ENCODE peak calls at places on chromosomes 1 and 21, in eight cellular contexts. W is GM18507; H is brain microvascular endothelial cell; A is activated CD8-positive, alpha-beta memory T cell treated with anti-CD3 and anti-CD28 coated beads for 48 hours; O is CD8-positive, alpha-beta T cell; B is lower leg skin; R is GM23248; G is fibroblast of lung. X is an unnamed sample.

GRCh38 chr1:37363535-37363934 is 110.8 kb upstream of the ZC3H12A start:
- DNase-seq in R (no peak), A (no peak), G (no peak), B (no peak), H (no peak), W (no peak), O (no peak), X (no peak)

GRCh38 chr1:14242145-14242544 is 356.3 kb upstream of the KAZN start:
- DNase-seq in W (no peak), H (no peak), G (no peak), R (no peak), B (no peak), A (no peak), O (no peak), X (no peak)

GRCh38 chr1:38584408-38585037 is 275.0 kb downstream of the RRAGC start:
- DNase-seq in B (no peak), A (no peak), G (no peak), R (no peak), W (no peak), O (no peak), H (no peak), X (no peak)

GRCh38 chr1:192538407-192539311 is 36.9 kb upstream of the RGS1 start:
- DNase-seq in W (no peak), A (no peak), G (peak), O (peak), B (no peak), H (no peak), R (peak), X (no peak)

GRCh38 chr1:26038477-26038876 is 7.4 kb downstream of the SLC30A2 start:
- DNase-seq in H (no peak), B (no peak), G (no peak), A (no peak), R (no peak), W (no peak), O (no peak), X (no peak)

GRCh38 chr21:35227774-35228173 is 178.7 kb upstream of the RUNX1 start:
- DNase-seq in B (no peak), R (no peak), G (no peak), W (no peak), H (no peak), O (no peak), A (no peak), X (no peak)

GRCh38 chr21:45886610-45887026 is 95.0 kb upstream of the COL6A1 start:
- DNase-seq in A (no peak), R (no peak), W (no peak), B (no peak), G (no peak), H (no peak), O (no peak), X (no peak)

GRCh38 chr1:178169649-178170048 is 75.7 kb downstream of the RASAL2 start:
- DNase-seq in H (no peak), B (no peak), A (no peak), R (no peak), G (no peak), W (no peak), O (no peak), X (no peak)

GRCh38 chr1:1973716-1974642 is 29.6 kb downstream of the CFAP74 start:
- DNase-seq in O (no peak), R (no peak), H (no peak), G (no peak), A (no peak), B (no peak), W (no peak), X (no peak)

GRCh38 chr1:212566522-212567479 is 41.8 kb upstream of the ATF3 start:
- DNase-seq in A (no peak), W (peak), O (peak), G (peak), B (peak), R (peak), H (no peak), X (peak)